ENCODE peak calls at places on chromosomes 13 and 19, in nine cellular contexts. Q is sigmoid colon, O is fibroblast of lung, E is AG04450, B is PC-3, Z is left ventricle myocardium inferior, T is WERI-Rb-1, I is psoas muscle, V is OCI-LY7. W is an unnamed sample.

GRCh38 chr19:49930483-49931011 is 1.2 kb upstream of the NUP62 start:
- DNase-seq in Q (no peak), O (no peak), E (no peak), B (peak), Z (peak), T (no peak), I (peak), V (peak), W (peak)

GRCh38 chr13:89518289-89519077 is 1829.0 kb upstream of the MIR17HG start:
- DNase-seq in Q (no peak), O (no peak), E (no peak), B (peak), Z (no peak), T (no peak), I (no peak), V (no peak), W (no peak)

GRCh38 chr13:47114030-47114429 is 217.2 kb upstream of the HTR2A start:
- DNase-seq in Q (no peak), O (peak), E (peak), B (peak), Z (no peak), T (no peak), I (no peak), V (no peak), W (no peak)

GRCh38 chr19:58397533-58398037 is 2.1 kb downstream of the RNF225 start:
- DNase-seq in Q (peak), O (no peak), E (no peak), B (no peak), Z (no peak), T (no peak), I (no peak), V (no peak), W (no peak)

GRCh38 chr19:57620673-57621348 is 6.8 kb downstream of the ZNF134 start:
- DNase-seq in Q (no peak), O (peak), E (no peak), B (no peak), Z (no peak), T (no peak), I (no peak), V (no peak), W (no peak)

GRCh38 chr13:38656699-38657098 is 30.2 kb upstream of the FREM2 start:
- DNase-seq in Q (no peak), O (no peak), E (no peak), B (no peak), Z (no peak), T (no peak), I (no peak), V (no peak), W (no peak)

GRCh38 chr13:29909975-29910674 is 59.7 kb upstream of the UBL3 start:
- DNase-seq in Q (no peak), O (peak), E (no peak), B (peak), Z (peak), T (no peak), I (peak), V (no peak), W (no peak)

GRCh38 chr19:39878398-39878797 is 32.2 kb upstream of the FBL start:
- DNase-seq in Q (no peak), O (no peak), E (no peak), B (no peak), Z (no peak), T (no peak), I (no peak), V (no peak), W (no peak)

GRCh38 chr19:1392407-1392806 is 8.7 kb downstream of the NDUFS7 start:
- DNase-seq in Q (no peak), O (no peak), E (no peak), B (no peak), Z (no peak), T (no peak), I (no peak), V (no peak), W (no peak)

GRCh38 chr13:97856001-97856675 is 97.3 kb upstream of the IPO5 start:
- DNase-seq in Q (peak), O (peak), E (no peak), B (no peak), Z (peak), T (no peak), I (peak), V (no peak), W (no peak)

GRCh38 chr13:33582121-33582520 is 235.8 kb upstream of the RFC3 start:
- DNase-seq in Q (no peak), O (no peak), E (no peak), B (no peak), Z (no peak), T (no peak), I (no peak), V (no peak), W (no peak)

GRCh38 chr13:110280996-110281688 is 25.8 kb downstream of the COL4A1 start:
- DNase-seq in Q (peak), O (no peak), E (no peak), B (no peak), Z (peak), T (no peak), I (peak), V (no peak), W (no peak)

GRCh38 chr19:10753305-10753704 is 35.4 kb downstream of the DNM2 start:
- DNase-seq in Q (no peak), O (no peak), E (no peak), B (no peak), Z (no peak), T (no peak), I (no peak), V (no peak), W (no peak)

GRCh38 chr19:10155834-10156233 is 36.1 kb upstream of the EIF3G start:
- DNase-seq in Q (no peak), O (peak), E (no peak), B (peak), Z (no peak), T (no peak), I (no peak), V (no peak), W (peak)

GRCh38 chr13:110387451-110388140 is 80.5 kb downstream of the COL4A2 start:
- DNase-seq in Q (peak), O (no peak), E (no peak), B (no peak), Z (peak), T (no peak), I (peak), V (no peak), W (peak)

GRCh38 chr13:27258637-27259377 is 7.4 kb downstream of the RPL21 start:
- DNase-seq in Q (no peak), O (no peak), E (no peak), B (no peak), Z (no peak), T (no peak), I (no peak), V (no peak), W (no peak)

GRCh38 chr19:29667941-29668340 is 2.7 kb downstream of the PLEKHF1 start:
- DNase-seq in Q (peak), O (no peak), E (no peak), B (no peak), Z (no peak), T (no peak), I (no peak), V (peak), W (no peak)

GRCh38 chr13:71358218-71358617 is 508.8 kb downstream of the DACH1 start:
- DNase-seq in Q (no peak), O (no peak), E (no peak), B (peak), Z (no peak), T (no peak), I (no peak), V (no peak), W (no peak)

GRCh38 chr19:43148233-43148632 is 38.1 kb downstream of the PSG5 start:
- DNase-seq in Q (no peak), O (peak), E (peak), B (peak), Z (no peak), T (no peak), I (no peak), V (no peak), W (no peak)

GRCh38 chr19:35303357-35303915 is 11.5 kb downstream of the MAG start:
- DNase-seq in Q (no peak), O (no peak), E (no peak), B (no peak), Z (no peak), T (no peak), I (no peak), V (no peak), W (no peak)

GRCh38 chr13:35524192-35524591 is 47.7 kb upstream of the MAB21L1 start:
- DNase-seq in Q (no peak), O (no peak), E (no peak), B (no peak), Z (no peak), T (no peak), I (no peak), V (no peak), W (no peak)

GRCh38 chr13:26965976-26966375 is 205.4 kb upstream of the GPR12 start:
- DNase-seq in Q (peak), O (peak), E (peak), B (no peak), Z (peak), T (peak), I (peak), V (no peak), W (no peak)

GRCh38 chr13:26022538-26023292 is 29.1 kb downstream of the SHISA2 start:
- DNase-seq in Q (no peak), O (peak), E (no peak), B (peak), Z (peak), T (no peak), I (peak), V (no peak), W (peak)

GRCh38 chr19:3218037-3218661 is 6.3 kb upstream of the CELF5 start:
- DNase-seq in Q (no peak), O (no peak), E (no peak), B (no peak), Z (no peak), T (no peak), I (no peak), V (no peak), W (no peak)
- H3K4me3 ChIP-seq in Q (no peak), O (no peak), E (no peak), B (no peak), Z (no peak), T (no peak), I (no peak), V (no peak), W (no peak)

DNA sequence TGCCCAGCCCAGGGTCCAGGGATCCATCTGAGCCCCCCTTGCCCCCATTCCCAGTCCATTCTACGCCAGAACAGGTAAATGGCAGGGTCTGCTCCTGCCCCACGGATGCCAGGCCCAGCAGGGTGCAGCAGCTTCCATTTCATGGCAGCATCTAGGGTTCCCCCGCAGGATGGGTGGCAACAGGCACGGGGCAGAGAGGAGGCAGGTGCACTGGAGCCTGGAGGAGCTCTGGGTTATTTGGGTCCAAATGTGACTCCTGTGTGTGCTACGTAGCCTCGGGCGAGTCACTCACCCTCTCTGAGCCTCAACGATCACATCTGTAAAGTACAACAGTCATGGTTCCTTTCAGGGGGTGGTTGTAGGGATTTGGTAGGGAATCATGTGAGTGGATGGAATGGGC is 27.4 kb downstream of the IL12RB1 start:
- DNase-seq in Q (no peak), O (no peak), E (no peak), B (no peak), Z (no peak), T (no peak), I (no peak), V (no peak), W (no peak)
- TF ChIP-seq CTCF in Q (no peak), O (no peak), E (no peak), B (no peak), Z (no peak), T (no peak), I (no peak), V (peak), W (no peak)

GRCh38 chr19:54102421-54103169 is at the start of gene NDUFA3:
- DNase-seq in Q (peak), O (peak), E (peak), B (peak), Z (peak), T (peak), I (peak), V (peak), W (peak)
- H3K27ac ChIP-seq in Q (peak), O (peak), E (no peak), B (no peak), Z (peak), T (peak), I (peak), V (peak), W (peak)

DNA sequence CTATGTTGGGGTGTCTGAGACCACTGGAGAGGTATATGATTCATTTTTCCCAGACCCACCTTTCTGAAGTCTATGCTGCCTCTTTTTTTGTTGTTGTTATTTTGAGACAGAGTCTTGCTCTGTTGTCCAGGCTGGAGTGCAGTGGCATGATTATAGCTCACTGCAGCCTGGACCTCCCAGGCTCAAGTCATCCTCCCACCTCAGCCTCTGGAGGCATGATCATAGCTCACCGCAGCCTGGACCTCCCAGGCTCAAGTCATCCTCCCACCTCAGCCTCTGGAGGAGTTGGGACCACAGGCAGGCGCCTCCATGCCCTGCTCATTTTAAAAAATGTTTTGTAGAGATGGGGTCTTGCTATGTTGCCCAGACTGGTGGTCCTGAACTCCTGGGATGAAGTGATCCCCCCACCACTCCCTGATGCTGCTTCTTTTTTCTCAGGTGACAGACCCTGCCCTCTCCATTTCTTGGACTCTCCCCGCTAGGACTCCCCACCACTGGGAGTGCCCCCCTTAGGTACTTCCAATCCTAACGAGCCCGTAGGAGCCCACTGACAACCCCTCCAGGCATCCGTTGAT is 45.3 kb downstream of the ARHGEF18 start:
- DNase-seq in Q (no peak), O (no peak), E (no peak), B (no peak), Z (no peak), T (no peak), I (no peak), V (no peak), W (no peak)
- H3K4me3 ChIP-seq in Q (peak), O (peak), E (peak), B (peak), Z (peak), T (peak), I (peak), V (peak), W (peak)

GRCh38 chr19:7933411-7933810 is 7.5 kb upstream of the CTXN1 start:
- DNase-seq in Q (no peak), O (no peak), E (no peak), B (no peak), Z (no peak), T (no peak), I (no peak), V (no peak), W (peak)
- TF ChIP-seq CTCF in Q (peak), O (peak), E (peak), B (peak), Z (peak), T (peak), I (peak), V (peak), W (no peak)

DNA sequence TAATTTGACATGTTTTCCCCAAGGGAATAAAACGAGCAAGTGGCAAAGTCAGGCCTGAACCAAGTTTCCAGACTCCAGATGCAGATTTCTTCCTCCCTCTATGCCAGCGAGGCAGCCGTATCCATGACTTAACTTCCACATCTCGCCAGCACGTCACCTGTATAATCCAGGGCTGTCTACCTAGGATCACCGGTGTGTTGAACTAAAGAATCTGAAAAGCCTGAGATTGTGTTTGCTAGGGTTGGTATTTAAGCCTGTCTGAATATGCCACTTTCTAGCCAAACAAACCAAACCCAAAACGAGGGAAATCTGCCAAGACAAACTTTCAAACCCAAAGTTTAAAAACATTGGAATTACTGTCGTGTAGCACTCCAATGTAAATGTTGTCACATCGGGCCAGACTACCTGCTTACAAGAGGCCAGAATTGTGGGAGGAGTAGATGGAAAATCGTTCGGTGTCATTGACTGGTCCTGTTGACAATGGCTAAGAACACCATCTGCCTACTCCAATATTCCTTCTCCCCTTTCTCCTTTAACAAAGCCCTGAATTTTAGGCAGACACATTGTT is 747.9 kb downstream of the EFNB2 start:
- DNase-seq in Q (no peak), O (no peak), E (no peak), B (peak), Z (no peak), T (no peak), I (no peak), V (no peak), W (no peak)
- H3K27ac ChIP-seq in Q (no peak), O (no peak), E (no peak), B (no peak), Z (no peak), T (no peak), I (no peak), V (no peak), W (no peak)

DNA sequence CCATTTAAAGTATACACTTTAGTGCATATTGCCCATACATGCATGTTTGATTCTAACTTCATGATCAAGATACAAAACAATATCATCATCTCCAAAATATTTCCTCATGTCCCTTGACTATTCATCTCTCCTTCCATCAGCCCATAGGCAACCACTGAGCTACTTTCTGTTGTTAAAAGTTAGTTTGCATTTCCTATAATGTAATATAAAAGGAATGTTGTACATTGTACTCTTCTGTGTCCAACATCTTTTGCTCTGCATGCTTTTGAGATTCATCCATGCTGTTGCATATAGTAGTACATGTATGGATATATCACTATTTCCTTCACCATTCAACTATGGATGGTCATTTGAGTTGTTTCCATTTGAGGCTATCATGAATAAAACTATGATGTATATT is 74.7 kb downstream of the ITGBL1 start:
- DNase-seq in Q (no peak), O (no peak), E (no peak), B (peak), Z (no peak), T (no peak), I (no peak), V (no peak), W (no peak)
- H3K4me3 ChIP-seq in Q (no peak), O (no peak), E (no peak), B (no peak), Z (no peak), T (no peak), I (no peak), V (no peak), W (no peak)

GRCh38 chr13:74288361-74288911 is 154.2 kb upstream of the KLF12 start:
- DNase-seq in Q (peak), O (no peak), E (no peak), B (no peak), Z (peak), T (no peak), I (no peak), V (peak), W (peak)
- TF ChIP-seq CTCF in Q (no peak), O (no peak), E (no peak), B (no peak), Z (no peak), T (no peak), I (no peak), V (no peak), W (no peak)

GRCh38 chr13:108269601-108270328 is at the start of gene TNFSF13B:
- DNase-seq in Q (peak), O (peak), E (no peak), B (no peak), Z (peak), T (peak), I (peak), V (peak), W (peak)

GRCh38 chr13:108270442-108270841 is 924 bp downstream of the TNFSF13B start:
- DNase-seq in Q (no peak), O (no peak), E (no peak), B (no peak), Z (no peak), T (no peak), I (no peak), V (no peak), W (no peak)

GRCh38 chr13:108266316-108266936 is 3.1 kb upstream of the TNFSF13B start:
- DNase-seq in Q (no peak), O (no peak), E (no peak), B (no peak), Z (no peak), T (no peak), I (no peak), V (no peak), W (no peak)

GRCh38 chr13:108267338-108267737 is 2.2 kb upstream of the TNFSF13B start:
- DNase-seq in Q (no peak), O (no peak), E (no peak), B (no peak), Z (no peak), T (no peak), I (no peak), V (no peak), W (no peak)

DNA sequence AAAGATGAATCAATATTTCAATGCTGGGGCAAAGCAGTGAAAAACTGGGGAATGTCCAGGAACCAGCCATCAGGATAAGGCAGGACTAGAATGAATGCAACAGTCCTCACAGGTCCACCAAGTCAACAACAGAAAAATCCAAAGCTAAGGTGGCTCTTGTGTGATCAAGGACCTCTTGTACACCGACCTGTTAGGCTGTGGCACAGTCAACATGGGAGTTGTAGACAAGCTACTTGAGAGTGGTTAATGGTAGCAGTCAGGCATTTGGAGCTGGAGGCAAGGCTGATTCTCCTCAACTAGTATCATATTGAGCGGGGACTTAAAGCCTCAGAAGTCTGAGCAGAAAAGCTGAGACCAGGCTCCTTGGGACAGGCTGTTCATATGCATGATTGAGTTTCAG is 805 bp upstream of the TNFSF13B start:
- DNase-seq in Q (no peak), O (no peak), E (no peak), B (no peak), Z (no peak), T (no peak), I (no peak), V (no peak), W (no peak)
- H3K27ac ChIP-seq in Q (peak), O (no peak), E (no peak), B (no peak), Z (peak), T (no peak), I (peak), V (no peak), W (peak)